ENCODE peak calls at places on chromosomes 1 and 21, in nine cellular contexts. C, O, I, V, R, T, K, W and S are unnamed samples.

GRCh38 chr1:105204836-105205371 is 1455.2 kb downstream of the AMY1C start:
- DNase-seq in T (no peak), R (no peak), C (no peak), I (no peak), W (no peak), O (no peak), V (no peak), K (no peak), S (no peak)

GRCh38 chr1:247228133-247228532 is 27.7 kb upstream of the VN1R5 start:
- DNase-seq in O (no peak), C (peak; percentile 37), R (no peak), I (no peak), T (no peak), K (no peak), V (no peak), W (peak; percentile 53), S (no peak)

GRCh38 chr1:220699044-220699443 is 8.9 kb downstream of the C1orf115 start:
- DNase-seq in O (no peak), T (no peak), K (no peak), V (no peak), R (no peak), W (no peak), I (no peak), C (no peak), S (no peak)

GRCh38 chr1:212937034-212937433 is 13.3 kb upstream of the VASH2 start:
- DNase-seq in O (no peak), W (no peak), R (no peak), K (no peak), C (no peak), I (no peak), T (no peak), V (no peak), S (no peak)

GRCh38 chr1:157700305-157700704 is 264 bp downstream of the FCRL3 start:
- DNase-seq in C (no peak), K (no peak), W (no peak), O (no peak), V (no peak), R (no peak), I (no peak), T (no peak), S (no peak)

GRCh38 chr1:32361308-32361673 is 994 bp downstream of the FAM229A start:
- DNase-seq in W (no peak), I (no peak), C (no peak), T (no peak), R (no peak), O (no peak), V (no peak), K (no peak), S (no peak)

GRCh38 chr1:62282909-62283308 is 36.3 kb downstream of the KANK4 start:
- DNase-seq in K (no peak), C (no peak), O (no peak), T (no peak), W (no peak), I (no peak), R (no peak), V (no peak), S (no peak)

GRCh38 chr1:57678138-57678537 is 254.3 kb upstream of the DAB1 start:
- DNase-seq in C (no peak), T (no peak), K (no peak), W (no peak), O (no peak), V (no peak), I (no peak), R (no peak), S (no peak)

GRCh38 chr1:22177354-22178003 is 34.6 kb upstream of the WNT4 start:
- DNase-seq in R (no peak), K (no peak), V (no peak), W (no peak), C (no peak), I (no peak), O (peak; percentile 28), T (no peak), S (no peak)

GRCh38 chr1:161486806-161487482 is 18.3 kb upstream of the FCGR2A start:
- DNase-seq in C (peak; percentile 73), V (peak; percentile 58), W (peak; percentile 81), R (no peak), O (peak; percentile 27), I (no peak), T (peak; percentile 18), K (no peak), S (peak; percentile 53)

GRCh38 chr1:44251486-44251885 is 38.2 kb downstream of the DMAP1 start:
- DNase-seq in T (no peak), R (no peak), C (no peak), O (no peak), I (no peak), V (no peak), K (no peak), W (no peak), S (no peak)

GRCh38 chr1:38152351-38153082 is 105.9 kb upstream of the POU3F1 start:
- DNase-seq in W (peak; percentile 15), T (no peak), C (peak; percentile 65), R (no peak), I (no peak), K (no peak), O (no peak), V (no peak), S (no peak)

GRCh38 chr21:33968082-33968997 is 52.7 kb upstream of the ATP5PO start:
- DNase-seq in O (no peak), T (no peak), R (no peak), I (peak; percentile 62), W (peak; percentile 83), V (peak; percentile 97), K (no peak), C (peak; percentile 29), S (no peak)

GRCh38 chr1:204348722-204349121 is 11.0 kb downstream of the PLEKHA6 start:
- DNase-seq in C (no peak), V (peak; percentile 35), W (peak; percentile 23), T (no peak), R (no peak), I (peak; percentile 44), K (peak; percentile 90), O (no peak), S (no peak)

GRCh38 chr1:157773723-157774350 is 3.1 kb downstream of the FCRL2 start:
- DNase-seq in V (no peak), R (no peak), W (no peak), I (no peak), T (no peak), O (no peak), C (peak; percentile 40), K (no peak), S (peak; percentile 14)

GRCh38 chr1:185157599-185158469 is 867 bp downstream of the SWT1 start:
- DNase-seq in O (peak; percentile 8), T (no peak), K (no peak), W (peak; percentile 25), C (no peak), R (no peak), I (no peak), V (peak; percentile 49), S (peak; percentile 8)

GRCh38 chr1:227544067-227544655 is 19.2 kb upstream of the ZNF678 start:
- DNase-seq in R (no peak), I (no peak), O (no peak), V (no peak), K (no peak), C (no peak), T (no peak), W (no peak), S (no peak)

GRCh38 chr1:185843971-185844370 is 109.8 kb downstream of the HMCN1 start:
- DNase-seq in W (no peak), O (no peak), R (no peak), K (no peak), T (no peak), V (no peak), C (no peak), I (no peak), S (no peak)

GRCh38 chr1:91736999-91737615 is 148.8 kb downstream of the TGFBR3 start:
- DNase-seq in K (no peak), T (no peak), R (no peak), C (peak; percentile 94), O (no peak), V (peak; percentile 34), W (peak; percentile 97), I (peak; percentile 82), S (peak; percentile 65)

GRCh38 chr21:43305811-43306311 is 121.1 kb downstream of the SIK1 start:
- DNase-seq in T (no peak), V (no peak), O (no peak), I (no peak), W (no peak), C (no peak), R (no peak), K (peak; percentile 17), S (no peak)

GRCh38 chr1:32554288-32554687 is 15.1 kb downstream of the ZBTB8A start:
- DNase-seq in I (no peak), T (no peak), K (no peak), O (no peak), C (no peak), V (no peak), R (no peak), W (no peak), S (no peak)

GRCh38 chr1:228150458-228151169 is 884 bp downstream of the GJC2 start:
- DNase-seq in R (no peak), C (no peak), O (no peak), T (no peak), W (peak; percentile 35), V (no peak), I (no peak), K (peak; percentile 79), S (no peak)

GRCh38 chr1:166165661-166166399 is 971 bp downstream of the FAM78B start:
- DNase-seq in R (no peak), K (no peak), C (no peak), W (no peak), V (peak; percentile 7), I (no peak), O (peak; percentile 9), T (no peak), S (peak; percentile 15)

GRCh38 chr1:164602142-164602429 is 43.1 kb downstream of the PBX1 start:
- DNase-seq in C (peak; percentile 98), K (no peak), O (no peak), T (no peak), I (no peak), W (no peak), R (no peak), V (no peak), S (no peak)

GRCh38 chr1:99728494-99729235 is 37.8 kb downstream of the FRRS1 start:
- DNase-seq in T (no peak), I (no peak), V (peak; percentile 74), R (no peak), K (peak; percentile 30), O (no peak), C (peak; percentile 38), W (peak; percentile 71), S (no peak)

GRCh38 chr1:15584489-15585363 is at the start of gene AGMAT:
- DNase-seq in K (peak; percentile 33), I (no peak), O (peak; percentile 75), R (no peak), C (peak; percentile 31), W (peak; percentile 51), T (peak; percentile 43), V (peak; percentile 16), S (no peak)

GRCh38 chr1:17438176-17438976 is 1.1 kb downstream of the RCC2 start:
- DNase-seq in T (peak; percentile 64), K (peak; percentile 75), V (peak; percentile 69), C (peak; percentile 67), I (no peak), R (no peak), W (peak; percentile 75), O (peak; percentile 90), S (peak; percentile 40)

GRCh38 chr1:225480825-225481434 is 53.1 kb upstream of the LBR start:
- DNase-seq in T (no peak), V (peak; percentile 54), R (no peak), O (peak; percentile 69), W (peak; percentile 46), I (no peak), K (no peak), C (peak; percentile 81), S (no peak)

GRCh38 chr1:20472860-20473711 is 12.9 kb downstream of the CAMK2N1 start:
- DNase-seq in I (no peak), V (peak; percentile 62), T (no peak), O (peak; percentile 55), W (peak; percentile 62), R (no peak), C (no peak), K (peak; percentile 85), S (peak; percentile 78)

GRCh38 chr1:101520302-101520701 is 283.5 kb downstream of the S1PR1 start:
- DNase-seq in K (no peak), R (no peak), T (no peak), V (peak; percentile 57), C (peak; percentile 56), I (no peak), O (no peak), W (peak; percentile 72), S (peak; percentile 44)

GRCh38 chr1:1291611-1292441 is 11.6 kb downstream of the SCNN1D start:
- DNase-seq in T (peak; percentile 52), I (no peak), V (peak; percentile 50), R (no peak), K (peak; percentile 81), W (peak; percentile 59), O (peak; percentile 63), C (peak; percentile 80), S (no peak)